ENCODE peak calls at places on chromosomes 1 and 21, in nine cellular contexts. One of them, this sample, is unnamed. For H3K27me3 and H3K4me1, the result is how much of the 10 kb centered on the place peaks cover.

GRCh38 chr1:201448981-201449380 is 20.0 kb downstream of the PHLDA3 start:
- DNase-seq in aorta: peak
- DNase-seq in cardiac muscle cell: no peak
- DNase-seq in sigmoid colon: peak
- DNase-seq in endodermal cell: peak
- DNase-seq in GM23248: no peak
- DNase-seq in thoracic aorta: no peak
- DNase-seq in heart left ventricle: no peak
- DNase-seq in CD8-positive, alpha-beta memory T cell: no peak
- DNase-seq in this sample: peak

GRCh38 chr21:31201548-31201947 is 142.5 kb downstream of the TIAM1 start:
- DNase-seq in aorta: peak
- DNase-seq in sigmoid colon: peak
- DNase-seq in heart left ventricle: no peak
- DNase-seq in CD8-positive, alpha-beta memory T cell: no peak
- DNase-seq in cardiac muscle cell: peak
- DNase-seq in thoracic aorta: peak
- DNase-seq in endodermal cell: no peak
- DNase-seq in GM23248: peak
- DNase-seq in this sample: no peak

GRCh38 chr1:198175418-198176170 is 18.8 kb downstream of the NEK7 start:
- DNase-seq in GM23248: peak
- DNase-seq in endodermal cell: no peak
- DNase-seq in thoracic aorta: no peak
- DNase-seq in heart left ventricle: no peak
- DNase-seq in aorta: no peak
- DNase-seq in cardiac muscle cell: no peak
- DNase-seq in sigmoid colon: no peak
- DNase-seq in CD8-positive, alpha-beta memory T cell: no peak
- DNase-seq in this sample: no peak

GRCh38 chr1:168116327-168116799 is 20.4 kb downstream of the GPR161 start:
- DNase-seq in cardiac muscle cell: no peak
- DNase-seq in aorta: no peak
- DNase-seq in thoracic aorta: no peak
- DNase-seq in GM23248: no peak
- DNase-seq in heart left ventricle: no peak
- DNase-seq in sigmoid colon: no peak
- DNase-seq in endodermal cell: no peak
- DNase-seq in CD8-positive, alpha-beta memory T cell: no peak
- DNase-seq in this sample: no peak

GRCh38 chr1:88655685-88656299 is 28.3 kb upstream of the PKN2 start:
- DNase-seq in aorta: no peak
- DNase-seq in GM23248: peak
- DNase-seq in heart left ventricle: no peak
- DNase-seq in endodermal cell: no peak
- DNase-seq in cardiac muscle cell: peak
- DNase-seq in sigmoid colon: no peak
- DNase-seq in CD8-positive, alpha-beta memory T cell: no peak
- DNase-seq in thoracic aorta: no peak
- DNase-seq in this sample: no peak

GRCh38 chr1:221845650-221846371 is 103.9 kb upstream of the DUSP10 start:
- DNase-seq in GM23248: no peak
- DNase-seq in aorta: no peak
- DNase-seq in heart left ventricle: peak
- DNase-seq in CD8-positive, alpha-beta memory T cell: no peak
- DNase-seq in sigmoid colon: peak
- DNase-seq in cardiac muscle cell: peak
- DNase-seq in endodermal cell: peak
- DNase-seq in thoracic aorta: no peak
- DNase-seq in this sample: no peak

GRCh38 chr1:9267827-9268581 is 24.7 kb upstream of the SPSB1 start:
- DNase-seq in sigmoid colon: no peak
- DNase-seq in aorta: peak
- DNase-seq in endodermal cell: no peak
- DNase-seq in GM23248: no peak
- DNase-seq in heart left ventricle: no peak
- DNase-seq in CD8-positive, alpha-beta memory T cell: no peak
- DNase-seq in cardiac muscle cell: no peak
- DNase-seq in thoracic aorta: no peak
- DNase-seq in this sample: no peak

GRCh38 chr1:171470726-171471125 is 14.6 kb upstream of the PRRC2C start:
- DNase-seq in aorta: no peak
- DNase-seq in endodermal cell: no peak
- DNase-seq in sigmoid colon: no peak
- DNase-seq in thoracic aorta: no peak
- DNase-seq in cardiac muscle cell: no peak
- DNase-seq in heart left ventricle: no peak
- DNase-seq in CD8-positive, alpha-beta memory T cell: no peak
- DNase-seq in GM23248: no peak
- DNase-seq in this sample: no peak

DNA sequence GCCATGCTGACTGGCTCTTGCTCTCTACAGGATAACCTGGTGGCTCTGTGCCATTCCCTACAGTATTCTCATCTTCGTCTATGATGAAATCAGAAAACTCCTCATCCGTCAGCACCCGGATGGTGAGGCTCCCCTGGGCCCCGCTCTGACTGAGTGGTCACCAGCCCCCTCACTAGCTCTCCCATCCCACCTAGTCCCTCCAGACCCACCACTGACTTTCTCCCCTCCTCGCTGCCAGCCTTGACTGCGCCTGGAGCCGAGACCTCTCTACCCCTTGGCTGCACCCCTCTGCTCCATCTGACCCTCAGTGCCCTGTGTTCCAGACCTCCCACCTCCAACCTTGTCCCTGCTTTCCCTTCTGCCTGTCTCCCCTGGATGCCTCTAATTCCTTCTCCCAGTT is 4.1 kb upstream of the CASQ1 start:
- DNase-seq in heart left ventricle: no peak
- DNase-seq in CD8-positive, alpha-beta memory T cell: no peak
- DNase-seq in sigmoid colon: no peak
- DNase-seq in endodermal cell: no peak
- DNase-seq in cardiac muscle cell: no peak
- DNase-seq in thoracic aorta: no peak
- DNase-seq in GM23248: no peak
- DNase-seq in aorta: no peak
- DNase-seq in this sample: no peak
- H3K27me3 ChIP-seq in heart left ventricle: under half
- H3K27me3 ChIP-seq in CD8-positive, alpha-beta memory T cell: under half
- H3K27me3 ChIP-seq in sigmoid colon: under half
- H3K27me3 ChIP-seq in endodermal cell: under half
- H3K27me3 ChIP-seq in cardiac muscle cell: under half
- H3K27me3 ChIP-seq in thoracic aorta: under half
- H3K27me3 ChIP-seq in GM23248: under half
- H3K27me3 ChIP-seq in aorta: under half
- H3K27me3 ChIP-seq in this sample: under half

GRCh38 chr21:29305068-29305467 is 6.3 kb downstream of the BACH1 start:
- DNase-seq in GM23248: peak
- DNase-seq in thoracic aorta: no peak
- DNase-seq in CD8-positive, alpha-beta memory T cell: no peak
- DNase-seq in sigmoid colon: no peak
- DNase-seq in aorta: no peak
- DNase-seq in endodermal cell: no peak
- DNase-seq in cardiac muscle cell: no peak
- DNase-seq in heart left ventricle: no peak
- DNase-seq in this sample: no peak

GRCh38 chr21:29302340-29302991 is 3.7 kb downstream of the BACH1 start:
- DNase-seq in CD8-positive, alpha-beta memory T cell: no peak
- DNase-seq in GM23248: peak
- DNase-seq in thoracic aorta: no peak
- DNase-seq in heart left ventricle: no peak
- DNase-seq in endodermal cell: no peak
- DNase-seq in cardiac muscle cell: no peak
- DNase-seq in aorta: no peak
- DNase-seq in sigmoid colon: no peak
- DNase-seq in this sample: no peak

GRCh38 chr21:29305561-29305960 is 6.8 kb downstream of the BACH1 start:
- DNase-seq in aorta: no peak
- DNase-seq in sigmoid colon: no peak
- DNase-seq in CD8-positive, alpha-beta memory T cell: no peak
- DNase-seq in endodermal cell: no peak
- DNase-seq in GM23248: no peak
- DNase-seq in cardiac muscle cell: no peak
- DNase-seq in thoracic aorta: no peak
- DNase-seq in heart left ventricle: no peak
- DNase-seq in this sample: no peak

GRCh38 chr21:29303301-29303700 is 4.6 kb downstream of the BACH1 start:
- DNase-seq in endodermal cell: no peak
- DNase-seq in thoracic aorta: no peak
- DNase-seq in cardiac muscle cell: no peak
- DNase-seq in GM23248: no peak
- DNase-seq in sigmoid colon: no peak
- DNase-seq in CD8-positive, alpha-beta memory T cell: no peak
- DNase-seq in aorta: no peak
- DNase-seq in heart left ventricle: no peak
- DNase-seq in this sample: no peak

GRCh38 chr21:29304577-29304976 is 5.9 kb downstream of the BACH1 start:
- DNase-seq in aorta: no peak
- DNase-seq in thoracic aorta: no peak
- DNase-seq in GM23248: no peak
- DNase-seq in cardiac muscle cell: no peak
- DNase-seq in CD8-positive, alpha-beta memory T cell: no peak
- DNase-seq in endodermal cell: no peak
- DNase-seq in heart left ventricle: no peak
- DNase-seq in sigmoid colon: no peak
- DNase-seq in this sample: no peak
- H3K4me1 ChIP-seq in aorta: under half
- H3K4me1 ChIP-seq in thoracic aorta: half or more
- H3K4me1 ChIP-seq in GM23248: half or more
- H3K4me1 ChIP-seq in cardiac muscle cell: under half
- H3K4me1 ChIP-seq in CD8-positive, alpha-beta memory T cell: under half
- H3K4me1 ChIP-seq in endodermal cell: under half
- H3K4me1 ChIP-seq in heart left ventricle: under half
- H3K4me1 ChIP-seq in sigmoid colon: half or more
- H3K4me1 ChIP-seq in this sample: half or more

GRCh38 chr1:159185121-159185520 is 13.7 kb downstream of the CADM3 start:
- DNase-seq in heart left ventricle: no peak
- DNase-seq in GM23248: no peak
- DNase-seq in sigmoid colon: no peak
- DNase-seq in cardiac muscle cell: no peak
- DNase-seq in endodermal cell: no peak
- DNase-seq in aorta: no peak
- DNase-seq in CD8-positive, alpha-beta memory T cell: no peak
- DNase-seq in thoracic aorta: no peak
- DNase-seq in this sample: no peak

GRCh38 chr1:159190441-159190840 is 14.2 kb upstream of the ACKR1 start:
- DNase-seq in thoracic aorta: no peak
- DNase-seq in endodermal cell: no peak
- DNase-seq in heart left ventricle: no peak
- DNase-seq in aorta: no peak
- DNase-seq in cardiac muscle cell: no peak
- DNase-seq in GM23248: no peak
- DNase-seq in CD8-positive, alpha-beta memory T cell: no peak
- DNase-seq in sigmoid colon: no peak
- DNase-seq in this sample: no peak

GRCh38 chr1:159187647-159188374 is 16.4 kb downstream of the CADM3 start:
- DNase-seq in aorta: no peak
- DNase-seq in thoracic aorta: no peak
- DNase-seq in GM23248: no peak
- DNase-seq in sigmoid colon: no peak
- DNase-seq in heart left ventricle: no peak
- DNase-seq in endodermal cell: peak
- DNase-seq in CD8-positive, alpha-beta memory T cell: no peak
- DNase-seq in cardiac muscle cell: no peak
- DNase-seq in this sample: no peak

GRCh38 chr1:159184201-159184600 is 12.8 kb downstream of the CADM3 start:
- DNase-seq in sigmoid colon: no peak
- DNase-seq in thoracic aorta: no peak
- DNase-seq in aorta: no peak
- DNase-seq in endodermal cell: no peak
- DNase-seq in CD8-positive, alpha-beta memory T cell: no peak
- DNase-seq in GM23248: no peak
- DNase-seq in cardiac muscle cell: no peak
- DNase-seq in heart left ventricle: no peak
- DNase-seq in this sample: no peak

DNA sequence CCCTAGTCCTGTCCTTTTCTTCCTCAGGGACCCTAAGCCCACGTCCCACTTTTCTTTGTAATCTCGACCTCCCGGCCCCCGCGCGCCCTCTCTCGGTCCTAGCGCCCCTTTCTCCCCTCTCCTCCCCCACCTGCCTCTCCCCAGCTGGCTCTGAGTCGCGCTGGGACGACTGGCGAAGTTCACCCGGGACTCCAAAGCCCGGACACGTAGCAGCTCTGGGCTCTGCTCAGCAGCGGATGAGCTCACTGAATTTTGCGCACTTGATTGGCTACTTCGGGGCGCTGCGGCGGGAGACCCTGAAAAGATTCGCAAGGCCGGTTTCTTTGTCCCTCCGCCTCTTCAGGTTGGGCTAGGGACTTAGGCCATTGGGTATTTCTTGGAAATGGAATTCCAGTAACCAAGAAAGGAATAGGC is 16.3 kb upstream of the ACKR1 start:
- DNase-seq in CD8-positive, alpha-beta memory T cell: no peak
- DNase-seq in cardiac muscle cell: peak
- DNase-seq in thoracic aorta: no peak
- DNase-seq in aorta: peak
- DNase-seq in heart left ventricle: peak
- DNase-seq in GM23248: peak
- DNase-seq in sigmoid colon: peak
- DNase-seq in endodermal cell: peak
- DNase-seq in this sample: peak
- H3K27me3 ChIP-seq in CD8-positive, alpha-beta memory T cell: under half
- H3K27me3 ChIP-seq in cardiac muscle cell: under half
- H3K27me3 ChIP-seq in thoracic aorta: under half
- H3K27me3 ChIP-seq in aorta: under half
- H3K27me3 ChIP-seq in heart left ventricle: under half
- H3K27me3 ChIP-seq in GM23248: under half
- H3K27me3 ChIP-seq in sigmoid colon: under half
- H3K27me3 ChIP-seq in endodermal cell: under half
- H3K27me3 ChIP-seq in this sample: under half

GRCh38 chr1:150557065-150557600 is 7.9 kb downstream of the ADAMTSL4 start:
- DNase-seq in endodermal cell: peak
- DNase-seq in aorta: peak
- DNase-seq in thoracic aorta: no peak
- DNase-seq in sigmoid colon: no peak
- DNase-seq in GM23248: no peak
- DNase-seq in heart left ventricle: no peak
- DNase-seq in cardiac muscle cell: no peak
- DNase-seq in CD8-positive, alpha-beta memory T cell: no peak
- DNase-seq in this sample: no peak

GRCh38 chr1:150553392-150554085 is 4.3 kb downstream of the ADAMTSL4 start:
- DNase-seq in endodermal cell: no peak
- DNase-seq in CD8-positive, alpha-beta memory T cell: no peak
- DNase-seq in sigmoid colon: no peak
- DNase-seq in GM23248: no peak
- DNase-seq in heart left ventricle: no peak
- DNase-seq in thoracic aorta: no peak
- DNase-seq in cardiac muscle cell: no peak
- DNase-seq in aorta: peak
- DNase-seq in this sample: no peak

GRCh38 chr1:150554086-150554452 is 4.9 kb downstream of the ADAMTSL4 start:
- DNase-seq in CD8-positive, alpha-beta memory T cell: no peak
- DNase-seq in GM23248: no peak
- DNase-seq in sigmoid colon: no peak
- DNase-seq in cardiac muscle cell: no peak
- DNase-seq in aorta: no peak
- DNase-seq in endodermal cell: no peak
- DNase-seq in thoracic aorta: no peak
- DNase-seq in heart left ventricle: no peak
- DNase-seq in this sample: no peak

GRCh38 chr1:150555971-150556865 is 7.0 kb downstream of the ADAMTSL4 start:
- DNase-seq in thoracic aorta: no peak
- DNase-seq in heart left ventricle: no peak
- DNase-seq in aorta: peak
- DNase-seq in sigmoid colon: no peak
- DNase-seq in cardiac muscle cell: no peak
- DNase-seq in CD8-positive, alpha-beta memory T cell: no peak
- DNase-seq in GM23248: peak
- DNase-seq in endodermal cell: peak
- DNase-seq in this sample: no peak

GRCh38 chr1:150555198-150555970 is 6.2 kb downstream of the ADAMTSL4 start:
- DNase-seq in heart left ventricle: no peak
- DNase-seq in CD8-positive, alpha-beta memory T cell: no peak
- DNase-seq in cardiac muscle cell: no peak
- DNase-seq in GM23248: peak
- DNase-seq in endodermal cell: no peak
- DNase-seq in thoracic aorta: no peak
- DNase-seq in aorta: peak
- DNase-seq in sigmoid colon: no peak
- DNase-seq in this sample: no peak
- H3K4me1 ChIP-seq in heart left ventricle: under half
- H3K4me1 ChIP-seq in CD8-positive, alpha-beta memory T cell: under half
- H3K4me1 ChIP-seq in cardiac muscle cell: under half
- H3K4me1 ChIP-seq in GM23248: under half
- H3K4me1 ChIP-seq in endodermal cell: under half
- H3K4me1 ChIP-seq in thoracic aorta: under half
- H3K4me1 ChIP-seq in aorta: under half
- H3K4me1 ChIP-seq in sigmoid colon: half or more
- H3K4me1 ChIP-seq in this sample: under half